ENCODE peak calls at places on chromosomes 5 and 9, in five cellular contexts. Z, O, A, W and P are unnamed samples.

GRCh38 chr5:92222449-92222848 is 839.3 kb upstream of the ARRDC3 start:
- DNase-seq in O (no peak), A (peak; percentile 5), W (peak; percentile 45), Z (no peak), P (no peak)

GRCh38 chr9:109245300-109245897 is 75.5 kb downstream of the EPB41L4B start:
- DNase-seq in W (no peak), A (no peak), O (no peak), Z (no peak), P (no peak)

GRCh38 chr5:95086932-95087818 is 197.7 kb downstream of the MCTP1 start:
- DNase-seq in O (no peak), Z (no peak), W (no peak), A (no peak), P (no peak)

GRCh38 chr5:41527201-41527779 is 16.9 kb upstream of the PLCXD3 start:
- DNase-seq in O (peak; percentile 25), A (peak; percentile 70), Z (no peak), W (peak; percentile 4), P (peak; percentile 29)

GRCh38 chr9:70477907-70478480 is 63.5 kb upstream of the KLF9 start:
- DNase-seq in A (no peak), O (no peak), W (no peak), Z (no peak), P (no peak)

GRCh38 chr5:177459819-177460628 is 13.4 kb downstream of the DBN1 start:
- DNase-seq in O (no peak), Z (peak; percentile 10), A (no peak), W (no peak), P (no peak)

GRCh38 chr9:121463026-121463827 is 36.4 kb downstream of the GGTA1 start:
- DNase-seq in O (no peak), A (no peak), W (peak; percentile 85), Z (no peak), P (no peak)

GRCh38 chr9:131559416-131560000 is 14.2 kb downstream of the PRRT1B start:
- DNase-seq in Z (no peak), O (no peak), W (no peak), A (no peak), P (no peak)

GRCh38 chr5:91235194-91235793 is 147.8 kb downstream of the ARRDC3 start:
- DNase-seq in A (no peak), O (no peak), Z (no peak), W (no peak), P (no peak)

GRCh38 chr5:7261049-7261448 is 134.9 kb upstream of the ADCY2 start:
- DNase-seq in A (peak; percentile 5), W (peak; percentile 99), O (no peak), Z (no peak), P (peak; percentile 26)

GRCh38 chr9:278651-279050 is 64.0 kb downstream of the DOCK8 start:
- DNase-seq in A (no peak), O (no peak), Z (peak; percentile 50), W (no peak), P (no peak)

GRCh38 chr5:56670916-56671315 is 144.4 kb upstream of the MAP3K1 start:
- DNase-seq in W (no peak), Z (no peak), O (no peak), A (peak; percentile 14), P (no peak)

GRCh38 chr5:122515709-122516431 is 203.8 kb downstream of the SNCAIP start:
- DNase-seq in Z (no peak), W (peak; percentile 91), O (peak; percentile 44), A (peak; percentile 59), P (peak; percentile 43)

GRCh38 chr9:131627846-131628820 is 82.8 kb downstream of the PRRT1B start:
- DNase-seq in Z (peak; percentile 87), A (no peak), W (no peak), O (no peak), P (no peak)

GRCh38 chr5:133192716-133193115 is 140.9 kb downstream of the HSPA4 start:
- DNase-seq in O (no peak), A (no peak), Z (no peak), W (no peak), P (no peak)

GRCh38 chr9:74666625-74667316 is 169.6 kb downstream of the RORB start:
- DNase-seq in Z (no peak), W (no peak), A (peak; percentile 18), O (no peak), P (no peak)

GRCh38 chr5:68216737-68217231 is 1.2 kb downstream of the PIK3R1 start:
- DNase-seq in A (no peak), Z (no peak), W (no peak), O (no peak), P (no peak)

GRCh38 chr9:86175743-86176456 is 76.5 kb upstream of the GOLM1 start:
- DNase-seq in Z (no peak), W (no peak), A (no peak), O (no peak), P (no peak)

GRCh38 chr5:148474025-148474511 is 90.3 kb downstream of the FBXO38 start:
- DNase-seq in W (peak; percentile 17), Z (no peak), A (no peak), O (no peak), P (no peak)

GRCh38 chr9:127121628-127122175 is 733 bp downstream of the ANGPTL2 start:
- DNase-seq in O (no peak), Z (no peak), W (peak; percentile 30), A (peak; percentile 26), P (no peak)

GRCh38 chr5:55847837-55848236 is 3.3 kb upstream of the IL31RA start:
- DNase-seq in O (no peak), A (no peak), Z (no peak), W (no peak), P (no peak)

GRCh38 chr9:109715340-109715739 is 64.7 kb upstream of the PALM2AKAP2 start:
- DNase-seq in O (no peak), W (no peak), Z (no peak), A (no peak), P (no peak)

GRCh38 chr9:1052119-1052907 is 2.2 kb downstream of the DMRT2 start:
- DNase-seq in O (no peak), W (peak; percentile 37), A (no peak), Z (no peak), P (no peak)

GRCh38 chr5:120532835-120533234 is 68.7 kb downstream of the PRR16 start:
- DNase-seq in W (peak; percentile 85), Z (no peak), O (no peak), A (no peak), P (no peak)

GRCh38 chr9:74284596-74284995 is 212.5 kb upstream of the RORB start:
- DNase-seq in Z (no peak), O (no peak), A (no peak), W (no peak), P (no peak)

GRCh38 chr5:68381909-68382308 is 166.4 kb downstream of the PIK3R1 start:
- DNase-seq in Z (no peak), A (no peak), W (no peak), O (no peak), P (no peak)

GRCh38 chr5:33401482-33402390 is 39.0 kb upstream of the TARS1 start:
- DNase-seq in Z (no peak), W (no peak), A (peak; percentile 75), O (peak; percentile 56), P (peak; percentile 20)

GRCh38 chr5:169029087-169029486 is 271.9 kb downstream of the SLIT3 start:
- DNase-seq in A (no peak), Z (no peak), O (no peak), W (no peak), P (no peak)

GRCh38 chr5:111447822-111448221 is 64.5 kb downstream of the STARD4 start:
- DNase-seq in Z (no peak), A (no peak), W (peak; percentile 32), O (no peak), P (no peak)

GRCh38 chr9:128203024-128203841 is at the start of gene DNM1:
- DNase-seq in A (no peak), Z (peak; percentile 60), W (peak; percentile 77), O (no peak), P (no peak)

GRCh38 chr5:111704452-111705085 is 52.4 kb downstream of the NREP start:
- DNase-seq in A (no peak), O (no peak), Z (no peak), W (no peak), P (no peak)

GRCh38 chr9:32339424-32339823 is 45.0 kb upstream of the ACO1 start:
- DNase-seq in A (no peak), Z (no peak), W (no peak), O (no peak), P (no peak)

GRCh38 chr5:8417316-8418048 is 548.5 kb downstream of the MTRR start:
- DNase-seq in Z (no peak), W (no peak), O (no peak), A (no peak), P (no peak)

GRCh38 chr5:78720997-78721396 is 72.4 kb upstream of the LHFPL2 start:
- DNase-seq in O (no peak), W (no peak), A (no peak), Z (no peak), P (no peak)

GRCh38 chr9:70413427-70413797 is 1.0 kb downstream of the KLF9 start:
- DNase-seq in A (no peak), W (peak; percentile 70), Z (peak; percentile 78), O (no peak), P (no peak)

GRCh38 chr9:121745396-121745695 is 93.9 kb downstream of the DAB2IP start:
- DNase-seq in Z (peak; percentile 1), W (no peak), A (no peak), O (no peak), P (no peak)

GRCh38 chr5:81125959-81126358 is 107.2 kb upstream of the CKMT2 start:
- DNase-seq in Z (no peak), A (peak; percentile 53), W (no peak), O (no peak), P (no peak)

GRCh38 chr5:81132381-81132780 is 100.7 kb upstream of the CKMT2 start:
- DNase-seq in A (no peak), W (no peak), O (no peak), Z (no peak), P (no peak)

GRCh38 chr5:81134066-81134465 is 99.1 kb upstream of the CKMT2 start:
- DNase-seq in A (no peak), O (no peak), Z (no peak), W (no peak), P (no peak)

DNA sequence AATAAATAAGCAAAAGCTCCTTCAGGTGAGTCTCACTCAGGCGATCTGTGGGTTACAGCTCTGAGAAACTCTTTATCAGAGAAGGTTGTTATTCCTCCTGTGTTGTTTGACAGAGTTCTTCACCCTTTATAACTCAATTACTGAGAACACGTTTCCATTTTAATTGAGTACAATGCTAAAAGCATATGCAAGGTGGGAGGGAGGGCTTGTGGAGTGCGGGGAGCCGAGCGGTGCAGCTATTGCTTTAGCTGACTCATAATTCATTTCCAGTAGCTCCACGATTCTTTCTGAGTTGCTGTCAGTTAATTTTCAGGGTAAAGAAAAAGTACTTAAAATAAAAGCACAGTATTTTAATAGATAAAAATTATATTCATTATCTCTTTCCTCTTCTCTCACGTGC is 104.7 kb upstream of the CKMT2 start:
- DNase-seq in O (no peak), Z (no peak), A (no peak), W (no peak), P (no peak)
- TF ChIP-seq CTCF in O (no peak), Z (no peak), A (no peak), W (no peak), P (no peak)

GRCh38 chr9:133188006-133188842 is 20.8 kb downstream of the OBP2B start:
- DNase-seq in W (peak; percentile 80), O (no peak), Z (no peak), A (no peak), P (no peak)
- TF ChIP-seq CTCF in W (peak; percentile 76), O (peak; percentile 43), Z (no peak), A (peak; percentile 6), P (no peak)

GRCh38 chr5:100840364-100840763 is 62.7 kb downstream of the ST8SIA4 start:
- DNase-seq in Z (no peak), A (no peak), O (no peak), W (no peak), P (no peak)
- TF ChIP-seq CTCF in Z (no peak), A (no peak), O (no peak), W (no peak), P (no peak)

GRCh38 chr5:138352722-138353549 is 451 bp downstream of the KDM3B start:
- DNase-seq in O (no peak), W (peak; percentile 68), Z (peak; percentile 83), A (no peak), P (no peak)
- TF ChIP-seq CTCF in O (peak; percentile 18), W (peak; percentile 55), Z (no peak), A (peak; percentile 11), P (peak; percentile 34)